ENCODE peak calls at places on chromosomes 13 and 19, in four cellular contexts. E is mesothelial cell of epicardium, U is GM23338, R is left ventricle myocardium inferior. O is an unnamed sample.

GRCh38 chr13:43640476-43640875 is 146.3 kb downstream of the ENOX1 start:
- DNase-seq in E (no peak), U (no peak), R (no peak), O (no peak)

GRCh38 chr19:42335971-42336370 is 10.5 kb downstream of the MEGF8 start:
- DNase-seq in E (no peak), U (no peak), R (no peak), O (no peak)

GRCh38 chr13:62119739-62120700 is 704.4 kb upstream of the PCDH20 start:
- DNase-seq in E (no peak), U (peak; percentile 43), R (no peak), O (no peak)

GRCh38 chr19:58518261-58519086 is 1.1 kb downstream of the ZBTB45 start:
- DNase-seq in E (no peak), U (no peak), R (no peak), O (no peak)

GRCh38 chr13:55673910-55674309 is 1466.8 kb upstream of the PRR20A start:
- DNase-seq in E (no peak), U (peak; percentile 66), R (no peak), O (no peak)

GRCh38 chr13:37681295-37682032 is 82.9 kb upstream of the POSTN start:
- DNase-seq in E (no peak), U (no peak), R (no peak), O (no peak)

GRCh38 chr19:45764947-45765346 is 4.1 kb downstream of the SIX5 start:
- DNase-seq in E (no peak), U (peak; percentile 50), R (peak; percentile 66), O (no peak)

GRCh38 chr13:21297452-21297851 is 121.0 kb downstream of the MRPL57 start:
- DNase-seq in E (no peak), U (no peak), R (no peak), O (no peak)

GRCh38 chr13:61255035-61255796 is 160.4 kb downstream of the PCDH20 start:
- DNase-seq in E (no peak), U (peak; percentile 78), R (no peak), O (no peak)

GRCh38 chr13:93689333-93689732 is 462.7 kb downstream of the GPC6 start:
- DNase-seq in E (no peak), U (no peak), R (no peak), O (no peak)

GRCh38 chr13:47076536-47076935 is 179.7 kb upstream of the HTR2A start:
- DNase-seq in E (no peak), U (no peak), R (no peak), O (no peak)

GRCh38 chr13:27855381-27855780 is 63.1 kb downstream of the GSX1 start:
- DNase-seq in E (no peak), U (no peak), R (no peak), O (no peak)

GRCh38 chr13:44313674-44314073 is 60.0 kb upstream of the SERP2 start:
- DNase-seq in E (no peak), U (no peak), R (no peak), O (no peak)

GRCh38 chr19:57813919-57814504 is 701 bp downstream of the ZNF552 start:
- DNase-seq in E (no peak), U (peak; percentile 34), R (no peak), O (no peak)

GRCh38 chr13:19605161-19605955 is 28.1 kb upstream of the MPHOSPH8 start:
- DNase-seq in E (no peak), U (no peak), R (no peak), O (no peak)

DNA sequence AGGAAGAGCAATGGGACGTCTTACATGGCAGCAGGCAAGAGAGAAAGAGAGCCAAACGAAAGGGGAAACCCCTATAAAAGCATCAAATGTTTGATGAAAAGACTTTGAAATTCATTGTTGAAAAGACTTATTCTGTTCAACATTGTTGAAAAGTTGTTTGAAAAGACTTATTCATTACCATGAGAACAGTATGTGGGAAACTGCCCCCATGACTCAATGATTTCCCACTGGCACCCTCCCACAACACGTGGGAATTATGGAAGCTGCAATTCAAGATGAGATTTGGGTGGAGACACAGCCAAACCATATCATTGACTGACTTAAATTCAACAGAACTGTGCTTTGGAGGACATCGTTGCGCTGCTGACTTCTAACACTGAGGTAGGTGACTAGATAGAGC is 48.0 kb upstream of the RCBTB2 start:
- DNase-seq in E (no peak), U (no peak), R (no peak), O (no peak)
- TF ChIP-seq CTCF in E (no peak), U (no peak), R (no peak), O (no peak)

GRCh38 chr19:27689734-27690241 is 1523.2 kb downstream of the UQCRFS1 start:
- DNase-seq in E (no peak), U (no peak), R (no peak), O (no peak)

GRCh38 chr19:27694361-27695055 is 1518.4 kb downstream of the UQCRFS1 start:
- DNase-seq in E (no peak), U (no peak), R (no peak), O (no peak)

GRCh38 chr19:27691991-27692390 is 1521.0 kb downstream of the UQCRFS1 start:
- DNase-seq in E (no peak), U (no peak), R (no peak), O (no peak)
- TF ChIP-seq CTCF in E (no peak), U (no peak), R (no peak), O (no peak)

DNA sequence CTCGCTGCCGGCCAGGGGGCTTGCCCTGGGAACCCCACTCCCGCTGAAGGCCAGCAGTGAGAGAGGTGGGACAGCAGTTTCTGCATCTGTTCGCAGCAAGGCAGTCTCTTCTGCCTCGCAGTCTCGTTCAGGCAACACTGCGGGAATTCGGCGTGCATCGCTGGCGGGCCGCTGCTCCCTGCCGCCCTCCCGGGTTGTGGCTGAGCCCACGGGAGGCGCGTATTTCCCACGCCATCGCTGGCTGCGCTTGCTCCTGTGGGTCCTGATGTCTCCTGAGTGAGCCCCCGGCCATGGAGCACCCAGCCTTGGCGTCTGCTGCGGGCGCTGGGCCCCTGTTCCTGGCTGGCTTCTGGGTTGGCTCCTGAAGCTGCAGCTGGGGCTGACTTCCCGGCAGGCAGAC is 227.9 kb downstream of the TEX29 start:
- DNase-seq in E (no peak), U (no peak), R (no peak), O (no peak)
- TF ChIP-seq CTCF in E (no peak), U (no peak), R (no peak), O (no peak)

DNA sequence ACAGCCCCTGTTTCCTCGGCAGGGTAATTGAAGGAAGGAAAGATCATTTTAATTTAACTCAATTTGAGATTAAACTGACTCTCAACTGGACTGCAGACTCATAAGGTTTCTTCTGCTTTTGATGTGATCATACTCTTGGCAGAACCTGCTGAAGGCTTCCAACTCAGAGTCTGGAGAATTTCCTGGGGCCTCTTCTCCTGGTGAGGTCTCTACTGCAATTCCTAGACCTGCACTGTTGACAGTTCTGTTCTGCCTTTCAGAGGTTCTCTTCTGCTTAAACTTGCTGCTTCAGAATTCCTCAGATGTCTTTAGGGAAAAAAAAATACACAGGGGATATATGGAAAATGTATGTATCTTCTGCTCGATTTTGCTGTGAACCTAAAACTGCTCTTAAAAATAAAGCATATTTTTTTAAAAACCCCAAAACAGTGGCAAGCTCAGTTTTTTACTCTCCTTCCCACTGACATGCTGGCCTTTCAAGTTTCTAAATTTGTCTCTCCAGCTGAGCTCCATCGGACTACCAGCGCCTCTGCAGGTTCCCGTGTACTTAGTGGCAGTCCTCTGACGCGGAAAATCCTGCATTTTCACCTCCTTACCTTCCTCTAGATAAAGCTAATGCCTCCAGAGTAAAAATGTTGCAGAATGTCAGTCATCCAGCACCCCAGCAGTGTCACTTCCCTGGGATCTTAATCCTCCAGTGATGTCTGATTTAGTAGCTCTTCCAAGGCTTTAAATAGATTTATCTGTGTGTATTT is 733.5 kb upstream of the SGCG start:
- DNase-seq in E (no peak), U (no peak), R (no peak), O (no peak)
- TF ChIP-seq CTCF in E (no peak), U (no peak), R (peak; percentile 41), O (no peak)

DNA sequence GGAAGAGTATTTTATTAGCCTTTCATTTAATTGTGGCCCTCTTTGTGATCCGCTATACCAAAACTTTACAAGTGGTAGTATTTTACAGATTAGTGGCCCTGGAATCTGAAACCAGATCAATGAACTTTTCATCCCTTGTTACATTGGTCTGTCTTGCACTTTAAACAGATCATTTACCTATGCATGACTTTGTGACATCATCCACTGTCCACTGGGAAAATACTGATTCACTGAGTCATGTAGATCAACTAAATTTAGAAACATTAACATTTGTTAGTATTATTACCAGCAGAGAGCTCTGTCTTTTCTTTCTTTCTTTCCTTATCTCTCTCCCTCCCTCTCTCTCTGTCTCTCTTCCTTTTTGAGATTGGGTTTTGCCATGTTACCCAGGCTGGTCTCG is 17.5 kb downstream of the PCDH8 start:
- DNase-seq in E (no peak), U (no peak), R (no peak), O (no peak)
- TF ChIP-seq CTCF in E (no peak), U (no peak), R (no peak), O (no peak)